ENCODE peak calls at places on chromosome 7, in five cellular contexts. W, I, P, B and N are unnamed samples. For H3K4me1, the result is how much of the 10 kb centered on the place peaks cover.

GRCh38 chr7:104137971-104138370 is 69.8 kb downstream of the ORC5 start:
- DNase-seq in W (no peak), I (no peak), P (no peak), B (no peak), N (no peak)

GRCh38 chr7:83876593-83876992 is 227.7 kb upstream of the SEMA3E start:
- DNase-seq in W (no peak), I (no peak), P (no peak), B (no peak), N (no peak)

GRCh38 chr7:152363798-152364197 is 72.0 kb downstream of the KMT2C start:
- DNase-seq in W (no peak), I (no peak), P (no peak), B (no peak), N (no peak)

GRCh38 chr7:119964640-119965542 is 308.1 kb upstream of the KCND2 start:
- DNase-seq in W (no peak), I (no peak), P (no peak), B (no peak), N (no peak)

GRCh38 chr7:155985518-155986427 is 173.5 kb upstream of the SHH start:
- DNase-seq in W (no peak), I (no peak), P (no peak), B (no peak), N (peak)

GRCh38 chr7:4734587-4735365 is 40.6 kb upstream of the AP5Z1 start:
- DNase-seq in W (peak), I (no peak), P (no peak), B (no peak), N (no peak)

GRCh38 chr7:132656846-132657776 is 80.8 kb upstream of the PLXNA4 start:
- DNase-seq in W (no peak), I (no peak), P (no peak), B (no peak), N (no peak)

GRCh38 chr7:1004018-1004880 is 21.3 kb downstream of the CYP2W1 start:
- DNase-seq in W (no peak), I (no peak), P (no peak), B (no peak), N (no peak)

GRCh38 chr7:128791121-128791967 is 424 bp upstream of the CCDC136 start:
- DNase-seq in W (peak), I (peak), P (peak), B (peak), N (peak)

GRCh38 chr7:112431803-112432202 is 18.5 kb upstream of the IFRD1 start:
- DNase-seq in W (no peak), I (no peak), P (no peak), B (no peak), N (no peak)

GRCh38 chr7:132065193-132065972 is 509.0 kb upstream of the PODXL start:
- DNase-seq in W (peak), I (peak), P (no peak), B (peak), N (no peak)

GRCh38 chr7:32164341-32164996 is 94.3 kb upstream of the PDE1C start:
- DNase-seq in W (no peak), I (no peak), P (no peak), B (no peak), N (no peak)

GRCh38 chr7:70694909-70695803 is 436.8 kb upstream of the GALNT17 start:
- DNase-seq in W (no peak), I (peak), P (no peak), B (no peak), N (peak)

GRCh38 chr7:130148561-130148960 is 56.6 kb downstream of the TMEM209 start:
- DNase-seq in W (no peak), I (no peak), P (no peak), B (no peak), N (no peak)

GRCh38 chr7:157739650-157740049 is 402.8 kb downstream of the DNAJB6 start:
- DNase-seq in W (no peak), I (no peak), P (no peak), B (no peak), N (no peak)

GRCh38 chr7:98250789-98251188 is 1.2 kb downstream of the TECPR1 start:
- DNase-seq in W (no peak), I (no peak), P (no peak), B (no peak), N (no peak)
- TF ChIP-seq CTCF in W (no peak), I (no peak), P (no peak), B (no peak), N (no peak)

DNA sequence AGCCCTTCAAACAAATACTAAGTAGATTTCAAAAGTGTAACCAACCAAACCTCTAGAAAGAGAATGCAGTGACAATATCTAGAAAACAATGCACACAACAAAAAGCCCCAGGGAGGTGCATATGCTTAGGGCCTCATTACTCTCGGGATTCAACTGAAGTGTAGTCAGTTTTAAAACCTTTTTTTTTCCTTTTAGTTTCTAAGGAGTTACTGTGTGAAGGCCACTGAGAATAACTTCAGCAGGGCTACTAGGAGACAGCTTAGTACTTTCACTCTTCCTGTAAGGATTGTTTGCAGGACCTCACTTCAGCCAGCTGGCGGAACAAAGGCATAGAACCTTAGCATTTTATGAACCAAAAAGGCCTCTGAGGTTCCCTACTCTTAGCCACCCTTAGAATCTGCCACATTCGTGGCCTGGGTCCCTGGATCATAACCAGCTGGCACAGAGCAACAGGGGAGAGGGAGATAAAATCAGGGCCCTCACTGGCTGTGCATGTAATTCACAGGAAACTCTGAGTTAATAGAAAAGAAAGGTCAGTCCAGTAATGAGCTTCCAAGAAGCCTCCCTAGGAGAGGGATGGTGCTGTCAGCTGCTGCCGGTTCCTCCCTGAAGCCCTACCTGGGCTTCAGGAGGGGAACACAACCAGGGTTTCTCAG is 3.6 kb downstream of the VOPP1 start:
- DNase-seq in W (no peak), I (no peak), P (no peak), B (no peak), N (no peak)
- H3K4me1 ChIP-seq in W (half or more), I (under half), P (half or more), B (under half), N (under half)

GRCh38 chr7:28533267-28533666 is 120.9 kb downstream of the CREB5 start:
- DNase-seq in W (no peak), I (no peak), P (no peak), B (no peak), N (no peak)

GRCh38 chr7:28539289-28539981 is 127.1 kb downstream of the CREB5 start:
- DNase-seq in W (no peak), I (no peak), P (no peak), B (no peak), N (no peak)

GRCh38 chr7:28530175-28531142 is 118.1 kb downstream of the CREB5 start:
- DNase-seq in W (peak), I (peak), P (peak), B (no peak), N (no peak)

GRCh38 chr7:28533731-28534531 is 121.6 kb downstream of the CREB5 start:
- DNase-seq in W (peak), I (peak), P (no peak), B (no peak), N (no peak)

DNA sequence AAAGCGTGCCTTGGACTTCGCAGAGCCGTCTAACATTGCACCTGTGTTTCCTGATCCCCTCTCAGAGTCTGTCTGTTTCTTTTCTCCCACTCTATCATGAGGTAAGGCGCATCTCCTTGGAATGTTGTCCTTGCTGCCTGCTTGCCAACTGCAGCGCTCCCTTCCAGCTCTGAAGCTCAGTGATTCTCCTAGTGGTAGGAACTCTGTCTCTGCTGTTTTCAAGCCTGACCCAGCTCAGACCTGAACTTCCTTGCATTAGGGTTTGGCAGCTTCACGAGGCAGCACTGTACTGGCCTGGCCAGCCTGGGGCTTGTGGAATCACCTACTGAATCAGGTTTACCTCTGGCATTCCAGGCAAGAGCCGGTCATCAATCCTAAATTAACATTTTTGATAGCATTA is 123.9 kb downstream of the CREB5 start:
- DNase-seq in W (no peak), I (no peak), P (no peak), B (no peak), N (no peak)
- TF ChIP-seq CTCF in W (no peak), I (peak), P (peak), B (no peak), N (peak)

GRCh38 chr7:137986252-137987010 is 15.5 kb downstream of the CREB3L2 start:
- DNase-seq in W (peak), I (peak), P (no peak), B (no peak), N (no peak)

GRCh38 chr7:137985253-137985896 is 16.5 kb downstream of the CREB3L2 start:
- DNase-seq in W (no peak), I (no peak), P (no peak), B (no peak), N (no peak)

GRCh38 chr7:137985897-137986251 is 16.0 kb downstream of the CREB3L2 start:
- DNase-seq in W (no peak), I (no peak), P (no peak), B (no peak), N (no peak)

GRCh38 chr7:137983308-137984008 is 18.4 kb downstream of the CREB3L2 start:
- DNase-seq in W (peak), I (peak), P (no peak), B (no peak), N (no peak)

DNA sequence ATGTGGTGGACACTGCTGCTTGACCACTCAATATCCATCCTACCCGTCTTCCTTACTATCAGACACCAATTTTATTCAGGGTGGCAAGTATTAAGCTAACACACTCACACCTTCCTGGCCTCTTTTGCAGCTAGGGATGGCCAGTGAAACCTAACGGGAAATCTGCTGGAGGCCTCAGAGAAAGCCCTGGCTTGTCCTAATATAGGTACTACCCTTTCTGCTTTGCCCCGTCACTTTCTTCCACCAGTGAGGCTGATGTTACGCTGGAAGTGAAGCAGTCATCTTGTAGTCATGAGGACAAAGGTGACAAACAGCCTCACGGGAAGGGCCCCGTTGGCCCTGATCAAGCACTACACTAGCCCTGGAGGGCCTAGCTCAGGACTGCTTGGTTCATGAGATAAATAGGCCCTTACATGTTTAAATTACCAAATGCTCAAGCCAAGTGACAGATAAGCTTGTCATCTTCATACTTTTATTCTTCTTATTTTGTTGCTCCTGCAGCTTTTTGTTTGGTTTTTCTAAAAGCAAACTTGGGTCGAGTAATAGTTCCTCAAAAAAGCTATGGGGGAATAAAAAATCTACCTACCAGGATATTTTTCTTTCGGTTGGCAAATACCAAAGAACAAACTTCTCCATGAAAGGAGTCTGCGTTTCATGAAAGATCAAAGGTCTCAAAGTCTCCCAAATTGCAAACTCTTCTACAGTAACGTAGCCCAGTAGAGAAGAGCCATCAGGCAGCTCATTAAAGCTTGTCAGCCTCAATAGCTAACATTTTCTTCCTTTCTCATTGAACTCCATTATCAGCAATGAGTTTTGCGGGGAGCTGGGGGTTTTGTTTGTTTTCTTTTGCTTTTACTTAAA is 17.5 kb downstream of the CREB3L2 start:
- DNase-seq in W (no peak), I (no peak), P (no peak), B (no peak), N (no peak)
- H3K4me1 ChIP-seq in W (under half), I (half or more), P (half or more), B (under half), N (half or more)

GRCh38 chr7:117402109-117402508 is 25.2 kb downstream of the ASZ1 start:
- DNase-seq in W (no peak), I (no peak), P (no peak), B (no peak), N (no peak)

GRCh38 chr7:117403737-117404136 is 23.6 kb downstream of the ASZ1 start:
- DNase-seq in W (no peak), I (no peak), P (no peak), B (no peak), N (no peak)

GRCh38 chr7:117399820-117400422 is 27.4 kb downstream of the ASZ1 start:
- DNase-seq in W (no peak), I (no peak), P (no peak), B (no peak), N (no peak)

GRCh38 chr7:117401293-117402002 is 25.8 kb downstream of the ASZ1 start:
- DNase-seq in W (no peak), I (no peak), P (no peak), B (no peak), N (no peak)

DNA sequence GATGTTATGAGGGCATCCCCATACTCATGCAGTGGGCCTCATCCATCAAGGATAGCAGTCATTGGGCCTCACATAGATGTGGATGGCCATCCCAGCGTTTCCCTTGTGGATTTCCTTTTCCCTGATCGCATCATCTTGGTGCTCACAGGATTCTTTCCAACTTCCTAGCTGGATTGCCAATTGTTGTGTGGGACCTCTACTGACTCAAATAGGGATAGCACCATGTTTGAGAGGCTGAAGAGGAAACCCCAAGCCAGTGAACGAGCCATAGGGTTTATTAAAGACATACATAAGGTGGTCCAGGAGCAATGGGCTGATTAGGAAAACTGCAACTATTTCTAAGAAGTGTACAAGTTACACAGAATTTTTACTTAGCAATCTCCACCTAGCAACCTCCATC is 21.8 kb downstream of the ASZ1 start:
- DNase-seq in W (no peak), I (no peak), P (no peak), B (no peak), N (no peak)
- TF ChIP-seq CTCF in W (no peak), I (no peak), P (no peak), B (no peak), N (no peak)